ENCODE peak calls at places on chromosomes 16 and 17, in nine cellular contexts. L is H7; V is choroid plexus epithelial cell; W is dorsolateral prefrontal cortex; S is hippocampal formation; F is activated CD8-positive, alpha-beta memory T cell treated with anti-CD3 and anti-CD28 coated beads, Interleukin-2, amount 50 U/mL, for 48 hours; G is body of pancreas; O is NCI-H2029 treated with DMSO at 0.1 percent for 48 hours; B is HEK293T. Q is an unnamed sample.

GRCh38 chr16:22198547-22199293 is 7.4 kb upstream of the EEF2K start:
- DNase-seq in L (no peak), V (no peak), W (no peak), S (no peak), F (no peak), G (no peak), O (no peak), B (peak), Q (no peak)

GRCh38 chr16:47732122-47732805 is 271.1 kb downstream of the PHKB start:
- DNase-seq in L (no peak), V (peak), W (no peak), S (no peak), F (no peak), G (no peak), O (no peak), B (no peak), Q (no peak)

GRCh38 chr16:22373662-22374310 is 633 bp downstream of the CDR2 start:
- DNase-seq in L (peak), V (no peak), W (no peak), S (no peak), F (peak), G (peak), O (no peak), B (peak), Q (peak)

GRCh38 chr17:17741346-17742023 is 60.2 kb downstream of the RAI1 start:
- DNase-seq in L (peak), V (no peak), W (peak), S (peak), F (no peak), G (peak), O (no peak), B (no peak), Q (no peak)

GRCh38 chr16:46970089-46970488 is 3.4 kb downstream of the DNAJA2 start:
- DNase-seq in L (no peak), V (peak), W (no peak), S (no peak), F (no peak), G (peak), O (no peak), B (no peak), Q (peak)

GRCh38 chr17:73341350-73342056 is 29.7 kb upstream of the CDC42EP4 start:
- DNase-seq in L (peak), V (no peak), W (no peak), S (no peak), F (no peak), G (peak), O (no peak), B (no peak), Q (no peak)

GRCh38 chr17:4599505-4600281 is 15.4 kb downstream of the SMTNL2 start:
- DNase-seq in L (peak), V (peak), W (no peak), S (no peak), F (no peak), G (no peak), O (no peak), B (no peak), Q (no peak)

GRCh38 chr17:7574176-7574953 is 5.1 kb upstream of the CD68 start:
- DNase-seq in L (no peak), V (peak), W (no peak), S (no peak), F (no peak), G (no peak), O (no peak), B (no peak), Q (no peak)

GRCh38 chr16:927406-927805 is 43.4 kb downstream of the LMF1 start:
- DNase-seq in L (no peak), V (no peak), W (no peak), S (no peak), F (no peak), G (no peak), O (no peak), B (no peak), Q (no peak)

GRCh38 chr16:59878479-59878878 is 1144.4 kb upstream of the GOT2 start:
- DNase-seq in L (no peak), V (peak), W (no peak), S (no peak), F (no peak), G (no peak), O (no peak), B (no peak), Q (no peak)

GRCh38 chr17:76789235-76789788 is 51.4 kb downstream of the MFSD11 start:
- DNase-seq in L (no peak), V (no peak), W (no peak), S (no peak), F (no peak), G (no peak), O (no peak), B (no peak), Q (no peak)

GRCh38 chr17:33642002-33642401 is 348.9 kb upstream of the ASIC2 start:
- DNase-seq in L (peak), V (no peak), W (no peak), S (no peak), F (no peak), G (no peak), O (no peak), B (no peak), Q (no peak)

GRCh38 chr17:27783951-27784350 is 16.4 kb downstream of the NOS2 start:
- DNase-seq in L (no peak), V (peak), W (no peak), S (no peak), F (no peak), G (no peak), O (no peak), B (no peak), Q (no peak)